ENCODE peak calls at places on chromosome 7, in five cellular contexts. O is CD4-positive, alpha-beta T cell; Z is K562; G is MG63; H is cerebellar cortex. U is an unnamed sample.

GRCh38 chr7:4144801-4145470 is 537.2 kb upstream of the FOXK1 start:
- DNase-seq in O (no peak), Z (no peak), G (peak), H (no peak), U (peak)

GRCh38 chr7:130263130-130263529 is 3.5 kb upstream of the CPA2 start:
- DNase-seq in O (no peak), Z (no peak), G (no peak), H (no peak), U (no peak)

GRCh38 chr7:41732279-41733062 is 29.6 kb upstream of the INHBA start:
- DNase-seq in O (no peak), Z (no peak), G (no peak), H (peak), U (peak)

GRCh38 chr7:47253650-47254080 is 328.2 kb downstream of the TNS3 start:
- DNase-seq in O (no peak), Z (peak), G (peak), H (peak), U (peak)

GRCh38 chr7:92781117-92781720 is 55.2 kb downstream of the CDK6 start:
- DNase-seq in O (no peak), Z (no peak), G (no peak), H (no peak), U (peak)

GRCh38 chr7:90611115-90611514 is 15.0 kb downstream of the CDK14 start:
- DNase-seq in O (no peak), Z (no peak), G (no peak), H (no peak), U (no peak)

GRCh38 chr7:69619619-69620018 is 21.3 kb downstream of the AUTS2 start:
- DNase-seq in O (no peak), Z (no peak), G (no peak), H (no peak), U (no peak)

GRCh38 chr7:36881206-36881605 is 156.9 kb upstream of the AOAH start:
- DNase-seq in O (no peak), Z (no peak), G (no peak), H (no peak), U (no peak)

GRCh38 chr7:108808556-108808955 is 238.9 kb downstream of the DNAJB9 start:
- DNase-seq in O (no peak), Z (no peak), G (no peak), H (no peak), U (no peak)

GRCh38 chr7:129774359-129774758 is 162.8 kb downstream of the NRF1 start:
- DNase-seq in O (no peak), Z (no peak), G (no peak), H (no peak), U (no peak)

GRCh38 chr7:123494193-123494796 is 40.1 kb downstream of the IQUB start:
- DNase-seq in O (peak), Z (peak), G (no peak), H (peak), U (peak)

GRCh38 chr7:128841171-128841690 is 11.0 kb downstream of the FLNC start:
- DNase-seq in O (no peak), Z (no peak), G (no peak), H (no peak), U (no peak)

GRCh38 chr7:140597425-140597949 is 43.1 kb downstream of the DENND2A start:
- DNase-seq in O (no peak), Z (no peak), G (peak), H (no peak), U (no peak)

GRCh38 chr7:138748666-138749065 is 47.5 kb upstream of the SVOPL start:
- DNase-seq in O (no peak), Z (no peak), G (no peak), H (no peak), U (no peak)

GRCh38 chr7:29287366-29287765 is 92.8 kb downstream of the CHN2 start:
- DNase-seq in O (no peak), Z (no peak), G (peak), H (no peak), U (peak)

GRCh38 chr7:91657386-91658120 is 222.9 kb downstream of the MTERF1 start:
- DNase-seq in O (no peak), Z (no peak), G (peak), H (no peak), U (peak)

U was measured in choroid plexus epithelial cell.